ENCODE peak calls at places on chromosome 9, in four cellular contexts. One of them, this sample, is unnamed.

GRCh38 chr9:129968690-129969485 is 74.1 kb downstream of the FNBP1 start:
- DNase-seq in HepG2: no peak
- DNase-seq in HCT116: no peak
- DNase-seq in K562: peak; percentile 11
- DNase-seq in this sample: no peak

GRCh38 chr9:304106-304505 is 89.4 kb downstream of the DOCK8 start:
- DNase-seq in HepG2: no peak
- DNase-seq in HCT116: no peak
- DNase-seq in K562: no peak
- DNase-seq in this sample: no peak

GRCh38 chr9:93600504-93600903 is 24.1 kb downstream of the PHF2 start:
- DNase-seq in HepG2: no peak
- DNase-seq in HCT116: no peak
- DNase-seq in K562: no peak
- DNase-seq in this sample: no peak

GRCh38 chr9:97688654-97689053 is 8.5 kb downstream of the XPA start:
- DNase-seq in HepG2: no peak
- DNase-seq in HCT116: no peak
- DNase-seq in K562: no peak
- DNase-seq in this sample: no peak

GRCh38 chr9:36878986-36879982 is 154.8 kb downstream of the PAX5 start:
- DNase-seq in HepG2: no peak
- DNase-seq in HCT116: no peak
- DNase-seq in K562: peak; percentile 6
- DNase-seq in this sample: no peak

GRCh38 chr9:115057559-115057958 is 60.4 kb downstream of the TNC start:
- DNase-seq in HepG2: no peak
- DNase-seq in HCT116: no peak
- DNase-seq in K562: no peak
- DNase-seq in this sample: no peak

GRCh38 chr9:88875394-88875793 is 115.9 kb upstream of the S1PR3 start:
- DNase-seq in HepG2: no peak
- DNase-seq in HCT116: no peak
- DNase-seq in K562: no peak
- DNase-seq in this sample: no peak

GRCh38 chr9:109150925-109151547 is 16.0 kb downstream of the FRRS1L start:
- DNase-seq in HepG2: no peak
- DNase-seq in HCT116: no peak
- DNase-seq in K562: no peak
- DNase-seq in this sample: no peak

GRCh38 chr9:17031546-17031945 is 103.3 kb upstream of the CNTLN start:
- DNase-seq in HepG2: no peak
- DNase-seq in HCT116: no peak
- DNase-seq in K562: no peak
- DNase-seq in this sample: no peak

GRCh38 chr9:14573319-14573718 is 119.9 kb downstream of the ZDHHC21 start:
- DNase-seq in HepG2: no peak
- DNase-seq in HCT116: no peak
- DNase-seq in K562: no peak
- DNase-seq in this sample: no peak

GRCh38 chr9:137647096-137647709 is 28.4 kb downstream of the EHMT1 start:
- DNase-seq in HepG2: no peak
- DNase-seq in HCT116: no peak
- DNase-seq in K562: no peak
- DNase-seq in this sample: no peak

GRCh38 chr9:101511009-101511408 is 22.6 kb upstream of the RNF20 start:
- DNase-seq in HepG2: no peak
- DNase-seq in HCT116: no peak
- DNase-seq in K562: no peak
- DNase-seq in this sample: no peak

GRCh38 chr9:96020822-96021615 is 145.5 kb downstream of the ERCC6L2 start:
- DNase-seq in HepG2: no peak
- DNase-seq in HCT116: no peak
- DNase-seq in K562: no peak
- DNase-seq in this sample: no peak

GRCh38 chr9:99167120-99167519 is 54.6 kb downstream of the ALG2 start:
- DNase-seq in HepG2: no peak
- DNase-seq in HCT116: no peak
- DNase-seq in K562: peak; percentile 41
- DNase-seq in this sample: no peak

GRCh38 chr9:100364013-100364412 is 11.3 kb upstream of the TEX10 start:
- DNase-seq in HepG2: peak; percentile 69
- DNase-seq in HCT116: no peak
- DNase-seq in K562: no peak
- DNase-seq in this sample: no peak

GRCh38 chr9:4792572-4793411 is at the start of gene RCL1:
- DNase-seq in HepG2: peak; percentile 88
- DNase-seq in HCT116: peak; percentile 82
- DNase-seq in K562: peak; percentile 94
- DNase-seq in this sample: peak; percentile 20

GRCh38 chr9:128182872-128183528 is 8.4 kb downstream of the CIZ1 start:
- DNase-seq in HepG2: no peak
- DNase-seq in HCT116: no peak
- DNase-seq in K562: no peak
- DNase-seq in this sample: no peak

GRCh38 chr9:128913048-128913900 is 7.5 kb upstream of the PHYHD1 start:
- DNase-seq in HepG2: no peak
- DNase-seq in HCT116: no peak
- DNase-seq in K562: no peak
- DNase-seq in this sample: no peak

GRCh38 chr9:129607026-129607397 is 13.9 kb downstream of the C9orf50 start:
- DNase-seq in HepG2: no peak
- DNase-seq in HCT116: no peak
- DNase-seq in K562: no peak
- DNase-seq in this sample: no peak

GRCh38 chr9:136409557-136410455 is 608 bp downstream of the ENTR1 start:
- DNase-seq in HepG2: peak; percentile 30
- DNase-seq in HCT116: no peak
- DNase-seq in K562: peak; percentile 32
- DNase-seq in this sample: no peak

GRCh38 chr9:125608488-125609224 is 98.4 kb downstream of the MAPKAP1 start:
- DNase-seq in HepG2: no peak
- DNase-seq in HCT116: no peak
- DNase-seq in K562: no peak
- DNase-seq in this sample: no peak

GRCh38 chr9:126907058-126907457 is 7.5 kb upstream of the RALGPS1 start:
- DNase-seq in HepG2: no peak
- DNase-seq in HCT116: no peak
- DNase-seq in K562: no peak
- DNase-seq in this sample: no peak

GRCh38 chr9:126902160-126902559 is 12.4 kb upstream of the RALGPS1 start:
- DNase-seq in HepG2: no peak
- DNase-seq in HCT116: no peak
- DNase-seq in K562: no peak
- DNase-seq in this sample: no peak

GRCh38 chr9:126906086-126906485 is 8.5 kb upstream of the RALGPS1 start:
- DNase-seq in HepG2: no peak
- DNase-seq in HCT116: no peak
- DNase-seq in K562: no peak
- DNase-seq in this sample: no peak
- TF ChIP-seq TCF7L2 in HepG2: no peak
- TF ChIP-seq TCF7L2 in HCT116: no peak
- TF ChIP-seq TCF7L2 in K562: no peak
- TF ChIP-seq TCF7L2 in this sample: no peak

DNA sequence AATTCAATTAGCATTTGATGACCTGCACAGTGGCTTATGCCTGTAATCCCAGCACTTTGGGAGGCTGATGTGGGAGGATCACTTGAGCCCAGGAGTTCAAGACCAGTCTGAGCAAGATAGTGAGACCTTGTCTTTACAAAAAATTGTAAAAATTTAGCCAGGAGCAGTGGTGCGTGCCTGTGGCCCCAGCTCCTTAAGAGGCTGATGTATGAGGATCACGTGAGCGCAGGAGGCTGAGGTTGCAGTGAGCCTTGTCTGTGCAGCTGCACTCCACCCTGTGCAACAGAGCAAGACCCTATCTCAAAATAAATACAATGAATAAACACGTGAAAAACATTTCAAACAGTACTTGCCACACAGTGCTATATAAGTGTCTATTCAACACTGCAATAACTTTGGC is 4.2 kb downstream of the ABCA1 start:
- DNase-seq in HepG2: no peak
- DNase-seq in HCT116: no peak
- DNase-seq in K562: no peak
- DNase-seq in this sample: no peak
- TF ChIP-seq POLR2AphosphoS5 in HepG2: no peak
- TF ChIP-seq POLR2AphosphoS5 in HCT116: no peak
- TF ChIP-seq POLR2AphosphoS5 in K562: no peak
- TF ChIP-seq POLR2AphosphoS5 in this sample: no peak

DNA sequence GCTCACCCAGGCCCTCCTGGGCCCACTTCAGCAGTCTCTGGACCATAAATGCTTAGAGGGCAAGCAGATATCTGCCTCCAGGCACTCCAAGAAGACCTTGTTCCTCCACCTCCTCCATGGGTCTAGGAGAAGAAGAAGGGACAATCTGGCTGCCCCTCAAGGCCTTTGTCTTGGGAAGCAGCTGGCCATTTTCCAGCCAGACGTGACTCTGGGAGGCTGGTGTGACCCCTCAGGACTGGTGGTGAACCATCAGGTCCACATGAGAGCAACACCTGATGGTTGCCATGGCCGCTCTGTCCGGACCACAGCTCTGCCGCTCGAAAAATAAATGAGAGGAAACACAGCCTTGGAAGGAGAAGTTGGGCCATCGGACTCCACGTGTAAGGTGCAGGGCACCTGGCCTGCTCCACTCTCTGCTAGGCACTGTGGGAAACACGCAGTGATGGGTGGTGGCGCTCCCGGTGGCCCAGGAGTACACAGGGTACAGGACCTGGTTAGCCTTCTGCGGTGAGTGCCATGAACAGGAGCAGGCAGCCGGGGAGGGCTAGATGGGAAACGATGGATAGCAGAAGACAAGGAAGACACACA is 3.0 kb upstream of the COL5A1 start:
- DNase-seq in HepG2: no peak
- DNase-seq in HCT116: no peak
- DNase-seq in K562: no peak
- DNase-seq in this sample: no peak
- H3K4me1 ChIP-seq in HepG2: no peaks in the 10 kb centered on the region
- H3K4me1 ChIP-seq in HCT116: no peaks in the 10 kb centered on the region
- H3K4me1 ChIP-seq in K562: no peaks in the 10 kb centered on the region
- H3K4me1 ChIP-seq in this sample: no peaks in the 10 kb centered on the region

DNA sequence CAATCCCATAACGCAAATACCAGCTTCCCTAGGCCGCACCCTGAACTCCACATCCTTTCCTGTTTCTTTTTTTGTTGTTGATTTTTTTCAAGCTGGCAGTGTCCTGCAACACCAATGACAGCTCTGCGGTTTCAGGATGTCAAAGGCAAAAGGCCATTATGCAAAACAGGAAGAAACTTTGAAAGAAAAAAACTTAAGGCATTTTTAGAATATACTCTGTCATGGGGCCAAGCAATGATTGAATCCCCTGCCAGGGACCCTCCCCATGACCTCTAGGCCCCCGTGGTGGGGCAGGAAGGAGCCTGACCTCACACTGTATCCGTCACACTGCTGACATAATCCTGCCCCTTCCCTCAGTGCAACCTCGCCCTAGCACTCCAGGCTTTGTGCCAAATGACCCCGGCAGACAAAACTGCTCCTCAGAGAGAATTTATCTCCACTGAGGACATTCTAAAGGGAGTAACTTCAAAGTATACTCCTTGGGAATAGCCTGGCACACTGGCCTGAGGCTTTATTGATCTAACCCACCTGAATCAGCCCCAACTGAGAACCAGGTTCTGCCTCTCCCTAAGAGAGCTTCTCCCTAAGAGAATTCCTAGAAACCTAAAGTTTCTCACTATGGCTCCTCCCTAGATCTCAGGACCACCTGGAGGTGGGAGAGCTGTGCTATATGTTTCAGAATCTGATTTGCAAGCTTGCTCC is 7.9 kb downstream of the B4GALT1 start:
- DNase-seq in HepG2: no peak
- DNase-seq in HCT116: no peak
- DNase-seq in K562: peak; percentile 71
- DNase-seq in this sample: no peak
- TF ChIP-seq TCF7L2 in HepG2: no peak
- TF ChIP-seq TCF7L2 in HCT116: peak; percentile 40
- TF ChIP-seq TCF7L2 in K562: no peak
- TF ChIP-seq TCF7L2 in this sample: no peak

GRCh38 chr9:83422512-83422911 is 115.7 kb downstream of the FRMD3 start:
- DNase-seq in HepG2: no peak
- DNase-seq in HCT116: no peak
- DNase-seq in K562: no peak
- DNase-seq in this sample: no peak
- TF ChIP-seq POLR2AphosphoS5 in HepG2: no peak
- TF ChIP-seq POLR2AphosphoS5 in HCT116: no peak
- TF ChIP-seq POLR2AphosphoS5 in K562: no peak
- TF ChIP-seq POLR2AphosphoS5 in this sample: no peak